ENCODE peak calls at places on chromosomes 3 and 15, in seven cellular contexts. One of them, this sample, is unnamed.

GRCh38 chr3:9498781-9499180 is 54.8 kb downstream of the LHFPL4 start:
- DNase-seq in heart left ventricle: no peak
- DNase-seq in pancreas: no peak
- DNase-seq in upper lobe of left lung: no peak
- DNase-seq in upper lobe of right lung: no peak
- DNase-seq in BE2C: no peak
- DNase-seq in cardiac muscle cell: no peak
- DNase-seq in this sample: no peak

GRCh38 chr15:40273428-40273827 is 9.4 kb downstream of the ANKRD63 start:
- DNase-seq in pancreas: no peak
- DNase-seq in BE2C: no peak
- DNase-seq in upper lobe of left lung: no peak
- DNase-seq in cardiac muscle cell: no peak
- DNase-seq in heart left ventricle: no peak
- DNase-seq in upper lobe of right lung: no peak
- DNase-seq in this sample: no peak

GRCh38 chr15:40830884-40831283 is 2.4 kb upstream of the PPP1R14D start:
- DNase-seq in pancreas: no peak
- DNase-seq in cardiac muscle cell: no peak
- DNase-seq in upper lobe of right lung: no peak
- DNase-seq in upper lobe of left lung: no peak
- DNase-seq in BE2C: no peak
- DNase-seq in heart left ventricle: no peak
- DNase-seq in this sample: no peak

GRCh38 chr3:150146891-150147761 is 176.4 kb upstream of the PFN2 start:
- DNase-seq in cardiac muscle cell: peak
- DNase-seq in pancreas: no peak
- DNase-seq in BE2C: no peak
- DNase-seq in upper lobe of left lung: no peak
- DNase-seq in upper lobe of right lung: no peak
- DNase-seq in heart left ventricle: peak
- DNase-seq in this sample: no peak

GRCh38 chr15:42366151-42366550 is 6.8 kb downstream of the CAPN3 start:
- DNase-seq in cardiac muscle cell: no peak
- DNase-seq in heart left ventricle: no peak
- DNase-seq in upper lobe of left lung: no peak
- DNase-seq in upper lobe of right lung: no peak
- DNase-seq in BE2C: no peak
- DNase-seq in pancreas: no peak
- DNase-seq in this sample: no peak

GRCh38 chr3:151599103-151599672 is 134.5 kb upstream of the AADACL2 start:
- DNase-seq in cardiac muscle cell: no peak
- DNase-seq in BE2C: no peak
- DNase-seq in pancreas: no peak
- DNase-seq in upper lobe of left lung: no peak
- DNase-seq in heart left ventricle: no peak
- DNase-seq in upper lobe of right lung: no peak
- DNase-seq in this sample: no peak

GRCh38 chr3:31953091-31953490 is 28.0 kb downstream of the OSBPL10 start:
- DNase-seq in pancreas: no peak
- DNase-seq in heart left ventricle: no peak
- DNase-seq in cardiac muscle cell: no peak
- DNase-seq in upper lobe of left lung: no peak
- DNase-seq in BE2C: no peak
- DNase-seq in upper lobe of right lung: no peak
- DNase-seq in this sample: no peak

GRCh38 chr3:146813496-146813895 is 208.3 kb upstream of the PLSCR5 start:
- DNase-seq in upper lobe of right lung: no peak
- DNase-seq in BE2C: no peak
- DNase-seq in upper lobe of left lung: no peak
- DNase-seq in cardiac muscle cell: no peak
- DNase-seq in heart left ventricle: no peak
- DNase-seq in pancreas: no peak
- DNase-seq in this sample: no peak

GRCh38 chr3:132522353-132522752 is 74.7 kb upstream of the ACKR4 start:
- DNase-seq in heart left ventricle: no peak
- DNase-seq in BE2C: no peak
- DNase-seq in cardiac muscle cell: no peak
- DNase-seq in pancreas: no peak
- DNase-seq in upper lobe of right lung: no peak
- DNase-seq in upper lobe of left lung: no peak
- DNase-seq in this sample: no peak

GRCh38 chr15:87863152-87863551 is 393.4 kb downstream of the NTRK3 start:
- DNase-seq in pancreas: no peak
- DNase-seq in BE2C: no peak
- DNase-seq in upper lobe of left lung: no peak
- DNase-seq in upper lobe of right lung: no peak
- DNase-seq in heart left ventricle: no peak
- DNase-seq in cardiac muscle cell: peak
- DNase-seq in this sample: no peak

GRCh38 chr15:56737791-56738190 is 4.5 kb upstream of the ZNF280D start:
- DNase-seq in pancreas: no peak
- DNase-seq in heart left ventricle: no peak
- DNase-seq in cardiac muscle cell: no peak
- DNase-seq in upper lobe of right lung: no peak
- DNase-seq in BE2C: no peak
- DNase-seq in upper lobe of left lung: no peak
- DNase-seq in this sample: no peak

GRCh38 chr3:100108464-100109079 is 5.7 kb downstream of the FILIP1L start:
- DNase-seq in BE2C: no peak
- DNase-seq in upper lobe of right lung: no peak
- DNase-seq in pancreas: no peak
- DNase-seq in upper lobe of left lung: no peak
- DNase-seq in cardiac muscle cell: no peak
- DNase-seq in heart left ventricle: no peak
- DNase-seq in this sample: no peak

GRCh38 chr15:48794697-48795134 is 16.2 kb downstream of the CEP152 start:
- DNase-seq in upper lobe of left lung: no peak
- DNase-seq in BE2C: no peak
- DNase-seq in cardiac muscle cell: peak
- DNase-seq in upper lobe of right lung: no peak
- DNase-seq in pancreas: no peak
- DNase-seq in heart left ventricle: no peak
- DNase-seq in this sample: no peak

GRCh38 chr3:72210248-72210647 is 425.3 kb upstream of the PROK2 start:
- DNase-seq in heart left ventricle: no peak
- DNase-seq in upper lobe of left lung: no peak
- DNase-seq in BE2C: no peak
- DNase-seq in pancreas: no peak
- DNase-seq in upper lobe of right lung: no peak
- DNase-seq in cardiac muscle cell: no peak
- DNase-seq in this sample: no peak

GRCh38 chr3:32640939-32641725 is 43.9 kb upstream of the CNOT10 start:
- DNase-seq in upper lobe of left lung: no peak
- DNase-seq in upper lobe of right lung: no peak
- DNase-seq in BE2C: peak
- DNase-seq in cardiac muscle cell: peak
- DNase-seq in heart left ventricle: peak
- DNase-seq in pancreas: no peak
- DNase-seq in this sample: no peak

GRCh38 chr3:3893590-3893989 is 94.4 kb downstream of the LRRN1 start:
- DNase-seq in upper lobe of right lung: no peak
- DNase-seq in BE2C: no peak
- DNase-seq in pancreas: no peak
- DNase-seq in upper lobe of left lung: no peak
- DNase-seq in heart left ventricle: no peak
- DNase-seq in cardiac muscle cell: no peak
- DNase-seq in this sample: no peak

GRCh38 chr3:181265750-181266333 is 276.3 kb upstream of the DNAJC19 start:
- DNase-seq in pancreas: no peak
- DNase-seq in heart left ventricle: no peak
- DNase-seq in BE2C: no peak
- DNase-seq in upper lobe of left lung: no peak
- DNase-seq in upper lobe of right lung: no peak
- DNase-seq in cardiac muscle cell: no peak
- DNase-seq in this sample: no peak

GRCh38 chr3:185084883-185085282 is 68.0 kb downstream of the C3orf70 start:
- DNase-seq in heart left ventricle: no peak
- DNase-seq in BE2C: no peak
- DNase-seq in cardiac muscle cell: no peak
- DNase-seq in pancreas: no peak
- DNase-seq in upper lobe of left lung: no peak
- DNase-seq in upper lobe of right lung: no peak
- DNase-seq in this sample: no peak
- TF ChIP-seq CTCF in heart left ventricle: no peak
- TF ChIP-seq CTCF in BE2C: no peak
- TF ChIP-seq CTCF in cardiac muscle cell: no peak
- TF ChIP-seq CTCF in pancreas: no peak
- TF ChIP-seq CTCF in upper lobe of left lung: no peak
- TF ChIP-seq CTCF in upper lobe of right lung: no peak
- TF ChIP-seq CTCF in this sample: no peak

DNA sequence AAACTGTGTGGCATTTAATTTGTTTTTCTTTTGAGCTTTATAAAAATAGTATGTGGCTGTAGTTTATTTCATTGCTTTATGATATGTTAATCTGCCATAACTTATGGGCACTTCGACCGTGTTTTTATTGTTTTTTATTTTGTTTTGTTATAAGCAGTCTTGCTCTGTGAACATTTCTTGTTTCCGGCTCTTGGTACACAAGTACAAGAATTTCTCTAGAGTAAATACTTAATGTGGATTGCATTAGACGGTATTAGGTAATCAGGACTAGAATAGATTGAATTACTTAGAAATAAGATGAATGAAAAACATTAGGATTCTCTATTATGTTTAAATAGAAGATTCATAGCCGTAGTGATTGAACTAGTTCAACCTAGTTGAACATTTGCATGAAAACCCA is 2.1 kb downstream of the ZFAND6 start:
- DNase-seq in BE2C: no peak
- DNase-seq in cardiac muscle cell: peak
- DNase-seq in upper lobe of left lung: no peak
- DNase-seq in upper lobe of right lung: no peak
- DNase-seq in heart left ventricle: no peak
- DNase-seq in pancreas: no peak
- DNase-seq in this sample: no peak
- H3K4me3 ChIP-seq in BE2C: no peak
- H3K4me3 ChIP-seq in cardiac muscle cell: no peak
- H3K4me3 ChIP-seq in upper lobe of left lung: peak
- H3K4me3 ChIP-seq in upper lobe of right lung: peak
- H3K4me3 ChIP-seq in heart left ventricle: no peak
- H3K4me3 ChIP-seq in pancreas: peak
- H3K4me3 ChIP-seq in this sample: peak

DNA sequence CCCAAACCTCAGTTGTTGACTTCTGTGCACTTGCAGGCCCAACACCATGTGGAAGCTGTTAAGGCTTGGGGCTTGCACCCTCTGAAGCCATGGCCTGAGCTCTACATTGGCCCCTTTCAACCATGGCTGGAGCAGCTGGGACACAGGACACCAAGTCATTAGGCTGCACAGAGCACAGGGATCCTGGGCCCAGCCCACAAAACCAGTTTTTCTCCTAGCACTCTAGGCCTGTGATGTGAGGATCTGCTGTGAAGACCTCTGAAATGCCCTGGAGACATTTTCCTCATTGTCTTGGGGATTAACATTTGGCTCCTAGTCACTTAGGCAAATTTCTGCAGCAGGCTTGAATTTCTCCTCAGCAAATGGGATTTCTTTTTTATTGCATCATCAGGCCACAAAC is 1255.7 kb downstream of the ZPLD1 start:
- DNase-seq in pancreas: no peak
- DNase-seq in BE2C: no peak
- DNase-seq in upper lobe of left lung: no peak
- DNase-seq in heart left ventricle: no peak
- DNase-seq in cardiac muscle cell: no peak
- DNase-seq in upper lobe of right lung: no peak
- DNase-seq in this sample: no peak
- TF ChIP-seq CTCF in pancreas: no peak
- TF ChIP-seq CTCF in BE2C: no peak
- TF ChIP-seq CTCF in upper lobe of left lung: no peak
- TF ChIP-seq CTCF in heart left ventricle: no peak
- TF ChIP-seq CTCF in cardiac muscle cell: no peak
- TF ChIP-seq CTCF in upper lobe of right lung: no peak
- TF ChIP-seq CTCF in this sample: no peak

GRCh38 chr3:193911784-193912183 is 224.2 kb upstream of the HES1 start:
- DNase-seq in upper lobe of left lung: no peak
- DNase-seq in pancreas: no peak
- DNase-seq in BE2C: no peak
- DNase-seq in heart left ventricle: no peak
- DNase-seq in cardiac muscle cell: no peak
- DNase-seq in upper lobe of right lung: no peak
- DNase-seq in this sample: no peak
- H3K4me3 ChIP-seq in upper lobe of left lung: no peak
- H3K4me3 ChIP-seq in pancreas: no peak
- H3K4me3 ChIP-seq in BE2C: no peak
- H3K4me3 ChIP-seq in heart left ventricle: no peak
- H3K4me3 ChIP-seq in cardiac muscle cell: no peak
- H3K4me3 ChIP-seq in upper lobe of right lung: no peak
- H3K4me3 ChIP-seq in this sample: no peak

GRCh38 chr15:34610388-34610787 is 26.9 kb upstream of the GOLGA8B start:
- DNase-seq in cardiac muscle cell: no peak
- DNase-seq in upper lobe of left lung: no peak
- DNase-seq in upper lobe of right lung: no peak
- DNase-seq in heart left ventricle: no peak
- DNase-seq in BE2C: no peak
- DNase-seq in pancreas: no peak
- DNase-seq in this sample: no peak
- TF ChIP-seq CTCF in cardiac muscle cell: peak
- TF ChIP-seq CTCF in upper lobe of left lung: no peak
- TF ChIP-seq CTCF in upper lobe of right lung: peak
- TF ChIP-seq CTCF in heart left ventricle: peak
- TF ChIP-seq CTCF in BE2C: peak
- TF ChIP-seq CTCF in pancreas: no peak
- TF ChIP-seq CTCF in this sample: peak